ENCODE peak calls at places on chromosome 3, in four cellular contexts. I, P, X and L are unnamed samples.

GRCh38 chr3:27943106-27943505 is 221.0 kb upstream of the EOMES start:
- DNase-seq in P (no peak), X (no peak), I (no peak), L (no peak)

GRCh38 chr3:140922634-140923033 is 19.0 kb upstream of the SLC25A36 start:
- DNase-seq in I (no peak), P (no peak), X (no peak), L (no peak)

GRCh38 chr3:186717039-186717457 is at the start of gene KNG1:
- DNase-seq in P (no peak), X (no peak), I (no peak), L (no peak)

GRCh38 chr3:160381470-160381869 is 17.6 kb downstream of the IFT80 start:
- DNase-seq in X (peak; percentile 72), P (no peak), I (no peak), L (no peak)

GRCh38 chr3:196150481-196150880 is 60.7 kb downstream of the ZDHHC19 start:
- DNase-seq in P (no peak), X (no peak), I (no peak), L (no peak)

GRCh38 chr3:52144034-52144795 is 10.0 kb downstream of the POC1A start:
- DNase-seq in P (peak; percentile 41), X (peak; percentile 68), I (peak; percentile 85), L (peak; percentile 91)

GRCh38 chr3:140529096-140529495 is 148.8 kb upstream of the TRIM42 start:
- DNase-seq in I (no peak), P (no peak), X (peak; percentile 100), L (no peak)

GRCh38 chr3:182697345-182697919 is 95.9 kb upstream of the ATP11B start:
- DNase-seq in I (no peak), P (no peak), X (no peak), L (no peak)

GRCh38 chr3:4834403-4834866 is 144.8 kb upstream of the BHLHE40 start:
- DNase-seq in P (no peak), X (peak; percentile 72), I (peak; percentile 52), L (peak; percentile 84)

GRCh38 chr3:23461069-23461468 is 257.9 kb downstream of the UBE2E2 start:
- DNase-seq in I (no peak), X (peak; percentile 48), P (no peak), L (no peak)

DNA sequence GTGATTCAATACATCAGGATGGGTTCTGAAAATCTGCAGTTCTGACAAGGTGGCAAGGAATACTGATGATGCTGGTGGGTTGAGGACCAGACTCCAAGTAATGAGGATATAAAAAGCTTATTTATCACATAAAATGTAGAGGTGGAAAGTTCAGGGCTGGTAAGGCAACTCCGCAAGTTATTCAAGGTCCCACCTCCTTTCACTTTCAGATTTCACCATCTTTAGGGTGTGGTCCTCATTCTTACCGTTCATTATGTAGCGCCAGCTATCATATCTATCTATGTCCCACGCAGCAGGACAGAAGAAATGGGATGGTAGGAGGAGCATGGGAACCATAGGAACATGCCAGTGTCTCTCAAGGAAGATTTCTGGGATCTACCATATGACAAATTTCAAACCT is 80.3 kb downstream of the IL1RAP start:
- DNase-seq in P (no peak), X (no peak), I (no peak), L (no peak)
- H3K27ac ChIP-seq in P (no peak overlapping the region), X (no peak overlapping the region), I (no peak overlapping the region), L (no peak overlapping the region)

DNA sequence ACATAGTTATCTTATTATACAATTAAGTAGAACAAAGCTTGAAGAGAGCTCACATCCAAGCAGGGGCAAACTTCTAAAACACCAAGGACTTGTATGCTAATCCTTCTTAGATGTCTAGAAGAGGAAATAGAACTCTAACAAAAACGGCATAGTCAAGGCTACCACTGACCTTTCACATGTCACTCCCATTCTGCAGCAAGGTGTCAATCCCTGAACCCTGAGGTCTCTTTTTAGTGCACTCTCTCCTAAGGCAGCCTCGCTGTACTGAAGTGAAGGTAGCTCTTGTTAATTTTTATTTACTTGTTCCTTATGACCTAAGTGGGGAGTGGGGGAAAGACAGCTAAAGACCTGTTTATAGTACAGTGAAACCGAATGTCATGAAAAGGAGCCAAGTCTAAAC is 506.5 kb downstream of the FOXP1 start:
- DNase-seq in I (no peak), X (no peak), P (no peak), L (no peak)
- H3K4me1 ChIP-seq in I (peaks cover 61% of the 10 kb centered on the region), X (peaks cover 12% of the 10 kb centered on the region), P (peaks cover 3% of the 10 kb centered on the region), L (peaks cover 78% of the 10 kb centered on the region)

GRCh38 chr3:122615303-122615702 is 37.9 kb downstream of the PARP15 start:
- DNase-seq in X (no peak), P (no peak), I (no peak), L (no peak)

GRCh38 chr3:122606330-122606729 is 28.9 kb downstream of the PARP15 start:
- DNase-seq in X (no peak), I (no peak), P (no peak), L (no peak)

GRCh38 chr3:122612706-122613105 is 35.3 kb downstream of the PARP15 start:
- DNase-seq in I (no peak), X (no peak), P (no peak), L (no peak)

DNA sequence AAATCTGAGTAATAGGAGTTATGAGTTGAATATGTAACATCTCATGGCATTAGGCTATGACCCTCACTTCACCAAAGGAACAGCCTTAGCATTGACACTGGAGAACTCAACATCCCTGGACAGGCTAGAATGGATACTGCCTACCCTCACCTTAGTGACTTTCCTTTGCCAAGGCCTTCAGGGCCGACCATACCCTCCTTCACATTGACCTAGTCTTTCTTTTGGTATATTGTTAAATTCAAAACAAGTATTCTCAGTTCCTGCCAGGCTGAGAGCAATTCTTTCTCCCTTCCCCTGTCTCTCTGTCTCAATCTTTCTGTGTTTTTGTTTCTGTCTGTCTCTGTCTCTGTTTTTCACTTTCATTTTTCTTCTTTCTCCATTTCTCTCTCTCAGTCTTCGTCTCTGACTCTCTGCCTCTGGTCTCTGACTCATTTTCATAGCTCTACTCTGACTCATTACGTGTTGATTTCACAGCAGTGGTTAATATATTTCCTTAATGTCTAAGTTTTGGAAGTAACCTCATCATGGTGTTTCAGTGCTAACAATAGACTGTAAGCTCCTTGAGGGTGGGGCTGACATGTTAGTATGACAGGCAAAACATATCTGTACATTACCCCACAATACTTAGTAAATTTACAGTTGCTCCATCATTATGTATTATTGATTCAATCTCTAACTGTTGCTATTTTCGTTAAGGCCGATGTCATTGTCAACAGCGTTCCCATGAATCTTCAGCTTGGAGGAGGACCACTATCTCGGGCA is 32.5 kb downstream of the PARP15 start:
- DNase-seq in I (no peak), P (no peak), X (peak; percentile 84), L (peak; percentile 28)
- H3K4me3 ChIP-seq in I (no peak overlapping the region), P (no peak overlapping the region), X (no peak overlapping the region), L (no peak overlapping the region)

DNA sequence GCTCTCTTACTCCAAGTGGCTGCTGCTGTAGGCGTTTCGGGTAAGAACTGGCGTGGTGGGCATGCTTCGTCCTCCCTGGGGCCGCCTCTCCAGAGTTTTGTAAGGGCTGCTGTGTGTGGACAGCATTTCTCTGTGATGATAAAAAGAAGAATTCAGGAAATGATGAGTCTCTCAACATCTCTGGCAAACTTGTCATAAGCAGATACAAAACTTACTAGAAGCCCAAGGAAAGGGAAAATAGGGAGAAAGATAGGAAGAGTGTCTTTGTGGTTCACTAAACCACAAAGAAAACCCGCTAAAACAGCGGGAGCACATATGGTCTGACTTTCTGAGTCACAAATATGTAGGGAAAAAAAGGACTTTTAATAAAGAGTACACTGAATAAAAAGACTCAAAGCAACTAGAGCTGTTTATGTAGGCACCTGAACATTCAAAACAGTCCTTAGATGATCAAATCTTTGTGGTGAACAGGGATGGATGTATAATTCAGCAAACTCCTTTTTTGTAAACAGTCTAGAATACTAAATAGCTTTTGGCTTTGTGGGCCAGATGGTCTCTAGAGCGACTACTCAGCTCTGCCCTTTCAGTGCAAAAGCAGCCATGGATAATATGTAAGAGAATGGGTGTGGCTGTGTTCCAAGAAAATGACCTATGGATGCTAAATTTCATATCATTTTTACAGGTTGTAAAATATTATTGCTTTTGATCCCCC is 60.3 kb upstream of the LMOD3 start:
- DNase-seq in X (peak; percentile 90), I (no peak), P (no peak), L (no peak)
- H3K27ac ChIP-seq in X (peak overlapping the region; percentile 55), I (no peak overlapping the region), P (no peak overlapping the region), L (no peak overlapping the region)

DNA sequence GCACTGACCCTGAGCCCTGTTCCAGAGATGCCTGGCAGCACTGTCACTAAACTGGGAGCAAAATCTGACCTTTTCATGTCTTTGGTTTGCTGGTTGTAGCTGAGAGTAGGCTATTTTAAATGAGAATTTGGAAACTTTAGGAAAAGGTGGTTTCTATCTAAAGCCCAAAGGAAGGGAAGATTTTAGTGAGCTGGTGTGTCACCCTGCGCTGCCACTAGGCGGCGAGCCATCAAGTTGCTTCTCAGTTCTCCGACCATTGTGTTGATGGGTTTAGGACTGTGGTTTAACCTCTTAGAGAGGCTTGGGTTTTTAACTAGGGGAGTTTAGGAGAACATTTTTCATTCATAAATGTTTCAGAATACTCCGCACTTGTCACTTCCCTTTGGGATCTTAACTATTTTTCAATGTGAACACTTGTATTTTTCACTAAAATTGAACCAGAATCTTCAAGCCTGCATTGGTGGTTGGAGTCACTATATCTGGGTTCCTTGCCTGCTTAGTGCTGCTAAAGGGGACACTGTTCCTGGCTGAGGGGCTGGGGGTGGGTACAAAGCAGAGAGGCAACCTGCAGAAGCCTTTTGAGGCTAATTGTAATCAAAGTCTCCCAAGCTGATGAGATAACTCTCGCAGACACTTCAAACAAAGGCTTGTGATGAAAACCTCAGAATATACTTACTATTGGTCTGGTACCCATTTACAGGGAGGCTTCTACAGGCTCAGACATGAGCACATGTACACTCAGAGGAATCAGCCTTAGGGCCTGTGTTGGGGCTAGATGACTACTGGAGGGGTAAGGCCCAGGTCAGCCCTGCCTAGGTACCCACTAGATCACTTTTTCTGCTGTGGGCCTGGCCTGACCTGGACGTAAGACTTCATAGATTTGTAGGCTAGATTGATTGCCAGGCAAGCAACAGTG is 16.8 kb downstream of the EXOSC7 start:
- DNase-seq in P (no peak), X (no peak), I (no peak), L (no peak)
- H3K4me1 ChIP-seq in P (peaks cover 6% of the 10 kb centered on the region), X (peaks cover 29% of the 10 kb centered on the region), I (peaks cover 26% of the 10 kb centered on the region), L (peaks cover 19% of the 10 kb centered on the region)

DNA sequence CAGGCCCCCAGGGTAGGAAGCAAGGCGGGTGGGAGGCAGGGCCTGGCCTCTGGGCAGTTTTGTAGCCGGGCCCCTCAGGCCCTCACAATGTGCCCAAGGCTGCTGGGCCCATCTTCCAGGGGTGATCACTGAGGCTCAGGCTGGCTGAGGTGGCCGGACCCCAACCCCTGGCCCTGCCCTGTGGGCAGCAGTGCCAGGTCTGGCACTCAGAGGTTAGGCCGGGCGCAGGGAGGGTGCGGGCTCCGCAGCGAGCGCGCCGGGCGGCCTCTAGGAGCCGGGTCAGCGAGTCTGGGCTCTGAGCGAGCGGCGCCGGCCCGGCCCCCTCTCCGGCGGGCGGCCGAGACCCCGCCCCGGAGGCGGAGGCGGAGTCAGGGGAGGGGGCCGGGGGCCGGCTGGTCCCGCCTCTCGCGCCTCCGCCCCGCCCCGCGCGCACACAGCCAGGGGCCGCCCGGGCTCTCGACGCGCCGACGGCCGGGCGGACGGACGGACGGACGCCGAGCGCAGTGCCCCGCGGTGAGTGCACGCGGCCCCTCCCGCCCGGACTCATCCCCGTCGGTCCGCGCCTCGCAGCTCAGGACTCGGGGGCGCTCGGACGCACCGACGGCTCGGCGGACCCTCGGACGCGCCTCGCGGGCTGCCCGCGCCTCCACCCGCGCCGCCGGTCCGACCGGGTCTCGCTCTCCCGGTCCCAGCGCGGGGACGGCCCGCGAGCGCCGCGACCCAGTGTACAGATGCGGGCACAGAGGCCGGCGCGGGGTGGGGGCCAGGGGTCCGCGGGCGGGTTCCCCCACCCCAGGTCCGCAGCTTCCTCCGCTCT is at the start of gene FBLN2:
- DNase-seq in P (no peak), I (no peak), X (no peak), L (no peak)
- H3K4me3 ChIP-seq in P (peak within 1 kb of the TSS; percentile 79), I (no peak within 1 kb of the TSS), X (peak within 1 kb of the TSS; percentile 14), L (no peak within 1 kb of the TSS)